ENCODE peak calls at places on chromosomes 2 and 18, in six cellular contexts. One of them, this sample, is unnamed.

GRCh38 chr2:33166287-33166881 is 219.6 kb downstream of the LTBP1 start:
- DNase-seq in mucosa of gallbladder: no peak
- DNase-seq in fibroblast of the aortic adventitia: peak
- DNase-seq in coronary artery: no peak
- DNase-seq in AG09309: peak
- DNase-seq in CD4-positive, CD25-positive, alpha-beta regulatory T cell: no peak
- DNase-seq in this sample: no peak

GRCh38 chr2:26692814-26693286 is 328 bp downstream of the KCNK3 start:
- DNase-seq in mucosa of gallbladder: no peak
- DNase-seq in fibroblast of the aortic adventitia: peak
- DNase-seq in coronary artery: no peak
- DNase-seq in AG09309: no peak
- DNase-seq in CD4-positive, CD25-positive, alpha-beta regulatory T cell: no peak
- DNase-seq in this sample: no peak

GRCh38 chr2:105320651-105321215 is 8.8 kb downstream of the TGFBRAP1 start:
- DNase-seq in mucosa of gallbladder: no peak
- DNase-seq in fibroblast of the aortic adventitia: no peak
- DNase-seq in coronary artery: no peak
- DNase-seq in AG09309: no peak
- DNase-seq in CD4-positive, CD25-positive, alpha-beta regulatory T cell: no peak
- DNase-seq in this sample: no peak

GRCh38 chr18:53909668-53910067 is 314.8 kb downstream of the MBD2 start:
- DNase-seq in mucosa of gallbladder: no peak
- DNase-seq in fibroblast of the aortic adventitia: peak
- DNase-seq in coronary artery: no peak
- DNase-seq in AG09309: peak
- DNase-seq in CD4-positive, CD25-positive, alpha-beta regulatory T cell: peak
- DNase-seq in this sample: peak

GRCh38 chr2:16003809-16004208 is 63.5 kb downstream of the MYCN start:
- DNase-seq in mucosa of gallbladder: no peak
- DNase-seq in fibroblast of the aortic adventitia: no peak
- DNase-seq in coronary artery: no peak
- DNase-seq in AG09309: no peak
- DNase-seq in CD4-positive, CD25-positive, alpha-beta regulatory T cell: no peak
- DNase-seq in this sample: no peak

GRCh38 chr18:34738173-34738894 is 28.2 kb downstream of the DTNA start:
- DNase-seq in mucosa of gallbladder: no peak
- DNase-seq in fibroblast of the aortic adventitia: peak
- DNase-seq in coronary artery: no peak
- DNase-seq in AG09309: no peak
- DNase-seq in CD4-positive, CD25-positive, alpha-beta regulatory T cell: no peak
- DNase-seq in this sample: no peak

GRCh38 chr18:3877678-3878077 is 427.7 kb downstream of the TGIF1 start:
- DNase-seq in mucosa of gallbladder: no peak
- DNase-seq in fibroblast of the aortic adventitia: peak
- DNase-seq in coronary artery: no peak
- DNase-seq in AG09309: no peak
- DNase-seq in CD4-positive, CD25-positive, alpha-beta regulatory T cell: no peak
- DNase-seq in this sample: no peak

GRCh38 chr18:62524443-62525200 is 1.8 kb downstream of the ZCCHC2 start:
- DNase-seq in mucosa of gallbladder: peak
- DNase-seq in fibroblast of the aortic adventitia: peak
- DNase-seq in coronary artery: peak
- DNase-seq in AG09309: no peak
- DNase-seq in CD4-positive, CD25-positive, alpha-beta regulatory T cell: peak
- DNase-seq in this sample: peak

GRCh38 chr2:209499071-209499470 is 75.2 kb downstream of the MAP2 start:
- DNase-seq in mucosa of gallbladder: no peak
- DNase-seq in fibroblast of the aortic adventitia: peak
- DNase-seq in coronary artery: no peak
- DNase-seq in AG09309: no peak
- DNase-seq in CD4-positive, CD25-positive, alpha-beta regulatory T cell: no peak
- DNase-seq in this sample: no peak

GRCh38 chr18:56221195-56222065 is 417.0 kb downstream of the TXNL1 start:
- DNase-seq in mucosa of gallbladder: no peak
- DNase-seq in fibroblast of the aortic adventitia: no peak
- DNase-seq in coronary artery: no peak
- DNase-seq in AG09309: peak
- DNase-seq in CD4-positive, CD25-positive, alpha-beta regulatory T cell: no peak
- DNase-seq in this sample: no peak

GRCh38 chr18:36942264-36942663 is 113.3 kb downstream of the KIAA1328 start:
- DNase-seq in mucosa of gallbladder: no peak
- DNase-seq in fibroblast of the aortic adventitia: peak
- DNase-seq in coronary artery: no peak
- DNase-seq in AG09309: no peak
- DNase-seq in CD4-positive, CD25-positive, alpha-beta regulatory T cell: peak
- DNase-seq in this sample: peak

GRCh38 chr2:19357383-19358241 is 811 bp downstream of the OSR1 start:
- DNase-seq in mucosa of gallbladder: no peak
- DNase-seq in fibroblast of the aortic adventitia: peak
- DNase-seq in coronary artery: no peak
- DNase-seq in AG09309: no peak
- DNase-seq in CD4-positive, CD25-positive, alpha-beta regulatory T cell: no peak
- DNase-seq in this sample: peak

GRCh38 chr18:8499810-8500663 is 109.2 kb upstream of the RAB12 start:
- DNase-seq in mucosa of gallbladder: no peak
- DNase-seq in fibroblast of the aortic adventitia: no peak
- DNase-seq in coronary artery: peak
- DNase-seq in AG09309: no peak
- DNase-seq in CD4-positive, CD25-positive, alpha-beta regulatory T cell: no peak
- DNase-seq in this sample: no peak

GRCh38 chr18:285817-286216 is 18.0 kb upstream of the THOC1 start:
- DNase-seq in mucosa of gallbladder: no peak
- DNase-seq in fibroblast of the aortic adventitia: no peak
- DNase-seq in coronary artery: no peak
- DNase-seq in AG09309: no peak
- DNase-seq in CD4-positive, CD25-positive, alpha-beta regulatory T cell: no peak
- DNase-seq in this sample: no peak

GRCh38 chr2:204897561-204897960 is 352.3 kb downstream of the PARD3B start:
- DNase-seq in mucosa of gallbladder: no peak
- DNase-seq in fibroblast of the aortic adventitia: no peak
- DNase-seq in coronary artery: no peak
- DNase-seq in AG09309: no peak
- DNase-seq in CD4-positive, CD25-positive, alpha-beta regulatory T cell: no peak
- DNase-seq in this sample: no peak

GRCh38 chr2:207792244-207792785 is 22.6 kb upstream of the FZD5 start:
- DNase-seq in mucosa of gallbladder: peak
- DNase-seq in fibroblast of the aortic adventitia: peak
- DNase-seq in coronary artery: no peak
- DNase-seq in AG09309: no peak
- DNase-seq in CD4-positive, CD25-positive, alpha-beta regulatory T cell: no peak
- DNase-seq in this sample: no peak

GRCh38 chr2:115603285-115603684 is 1160.8 kb downstream of the DPP10 start:
- DNase-seq in mucosa of gallbladder: no peak
- DNase-seq in fibroblast of the aortic adventitia: no peak
- DNase-seq in coronary artery: no peak
- DNase-seq in AG09309: no peak
- DNase-seq in CD4-positive, CD25-positive, alpha-beta regulatory T cell: no peak
- DNase-seq in this sample: no peak

GRCh38 chr18:73688161-73688560 is 459.5 kb downstream of the FBXO15 start:
- DNase-seq in mucosa of gallbladder: no peak
- DNase-seq in fibroblast of the aortic adventitia: no peak
- DNase-seq in coronary artery: no peak
- DNase-seq in AG09309: no peak
- DNase-seq in CD4-positive, CD25-positive, alpha-beta regulatory T cell: no peak
- DNase-seq in this sample: no peak

GRCh38 chr18:69981948-69982347 is 34.3 kb upstream of the CD226 start:
- DNase-seq in mucosa of gallbladder: no peak
- DNase-seq in fibroblast of the aortic adventitia: no peak
- DNase-seq in coronary artery: no peak
- DNase-seq in AG09309: no peak
- DNase-seq in CD4-positive, CD25-positive, alpha-beta regulatory T cell: no peak
- DNase-seq in this sample: no peak

GRCh38 chr2:217792611-217793527 is 209.9 kb downstream of the TNS1 start:
- DNase-seq in mucosa of gallbladder: no peak
- DNase-seq in fibroblast of the aortic adventitia: peak
- DNase-seq in coronary artery: no peak
- DNase-seq in AG09309: no peak
- DNase-seq in CD4-positive, CD25-positive, alpha-beta regulatory T cell: no peak
- DNase-seq in this sample: no peak

GRCh38 chr2:86225581-86225980 is 26.3 kb downstream of the MRPL35 start:
- DNase-seq in mucosa of gallbladder: peak
- DNase-seq in fibroblast of the aortic adventitia: peak
- DNase-seq in coronary artery: peak
- DNase-seq in AG09309: no peak
- DNase-seq in CD4-positive, CD25-positive, alpha-beta regulatory T cell: peak
- DNase-seq in this sample: peak

GRCh38 chr2:102662861-102663260 is 43.5 kb downstream of the SLC9A2 start:
- DNase-seq in mucosa of gallbladder: no peak
- DNase-seq in fibroblast of the aortic adventitia: no peak
- DNase-seq in coronary artery: no peak
- DNase-seq in AG09309: no peak
- DNase-seq in CD4-positive, CD25-positive, alpha-beta regulatory T cell: peak
- DNase-seq in this sample: no peak

GRCh38 chr2:216756435-216756834 is 61.1 kb upstream of the IGFBP5 start:
- DNase-seq in mucosa of gallbladder: no peak
- DNase-seq in fibroblast of the aortic adventitia: no peak
- DNase-seq in coronary artery: no peak
- DNase-seq in AG09309: no peak
- DNase-seq in CD4-positive, CD25-positive, alpha-beta regulatory T cell: no peak
- DNase-seq in this sample: no peak

GRCh38 chr2:219353129-219353528 is 20.6 kb upstream of the RESP18 start:
- DNase-seq in mucosa of gallbladder: no peak
- DNase-seq in fibroblast of the aortic adventitia: no peak
- DNase-seq in coronary artery: no peak
- DNase-seq in AG09309: no peak
- DNase-seq in CD4-positive, CD25-positive, alpha-beta regulatory T cell: no peak
- DNase-seq in this sample: no peak

GRCh38 chr2:128622916-128623620 is 304.4 kb upstream of the HS6ST1 start:
- DNase-seq in mucosa of gallbladder: no peak
- DNase-seq in fibroblast of the aortic adventitia: peak
- DNase-seq in coronary artery: no peak
- DNase-seq in AG09309: no peak
- DNase-seq in CD4-positive, CD25-positive, alpha-beta regulatory T cell: no peak
- DNase-seq in this sample: no peak

GRCh38 chr18:45657357-45658335 is 42.4 kb downstream of the SLC14A2 start:
- DNase-seq in mucosa of gallbladder: no peak
- DNase-seq in fibroblast of the aortic adventitia: no peak
- DNase-seq in coronary artery: no peak
- DNase-seq in AG09309: peak
- DNase-seq in CD4-positive, CD25-positive, alpha-beta regulatory T cell: peak
- DNase-seq in this sample: no peak

GRCh38 chr2:97718051-97718882 is 4.9 kb downstream of the ZAP70 start:
- DNase-seq in mucosa of gallbladder: no peak
- DNase-seq in fibroblast of the aortic adventitia: no peak
- DNase-seq in coronary artery: no peak
- DNase-seq in AG09309: no peak
- DNase-seq in CD4-positive, CD25-positive, alpha-beta regulatory T cell: peak
- DNase-seq in this sample: peak

GRCh38 chr18:74142251-74142650 is 5.4 kb downstream of the FBXO15 start:
- DNase-seq in mucosa of gallbladder: no peak
- DNase-seq in fibroblast of the aortic adventitia: no peak
- DNase-seq in coronary artery: no peak
- DNase-seq in AG09309: no peak
- DNase-seq in CD4-positive, CD25-positive, alpha-beta regulatory T cell: no peak
- DNase-seq in this sample: no peak

GRCh38 chr2:120788349-120788700 is 52.7 kb downstream of the GLI2 start:
- DNase-seq in mucosa of gallbladder: no peak
- DNase-seq in fibroblast of the aortic adventitia: no peak
- DNase-seq in coronary artery: no peak
- DNase-seq in AG09309: no peak
- DNase-seq in CD4-positive, CD25-positive, alpha-beta regulatory T cell: no peak
- DNase-seq in this sample: no peak

GRCh38 chr2:216292475-216292874 is 79.8 kb downstream of the MARCHF4 start:
- DNase-seq in mucosa of gallbladder: no peak
- DNase-seq in fibroblast of the aortic adventitia: no peak
- DNase-seq in coronary artery: no peak
- DNase-seq in AG09309: no peak
- DNase-seq in CD4-positive, CD25-positive, alpha-beta regulatory T cell: no peak
- DNase-seq in this sample: no peak

GRCh38 chr2:112583497-112584133 is 794 bp upstream of the CHCHD5 start:
- DNase-seq in mucosa of gallbladder: no peak
- DNase-seq in fibroblast of the aortic adventitia: no peak
- DNase-seq in coronary artery: no peak
- DNase-seq in AG09309: no peak
- DNase-seq in CD4-positive, CD25-positive, alpha-beta regulatory T cell: peak
- DNase-seq in this sample: peak

GRCh38 chr18:61308009-61308408 is 25.2 kb upstream of the CDH20 start:
- DNase-seq in mucosa of gallbladder: no peak
- DNase-seq in fibroblast of the aortic adventitia: no peak
- DNase-seq in coronary artery: no peak
- DNase-seq in AG09309: no peak
- DNase-seq in CD4-positive, CD25-positive, alpha-beta regulatory T cell: no peak
- DNase-seq in this sample: no peak

GRCh38 chr18:54942569-54942968 is 16.7 kb downstream of the CCDC68 start:
- DNase-seq in mucosa of gallbladder: no peak
- DNase-seq in fibroblast of the aortic adventitia: no peak
- DNase-seq in coronary artery: no peak
- DNase-seq in AG09309: no peak
- DNase-seq in CD4-positive, CD25-positive, alpha-beta regulatory T cell: no peak
- DNase-seq in this sample: no peak

GRCh38 chr2:113676651-113677050 is 49.6 kb downstream of the RABL2A start:
- DNase-seq in mucosa of gallbladder: no peak
- DNase-seq in fibroblast of the aortic adventitia: no peak
- DNase-seq in coronary artery: no peak
- DNase-seq in AG09309: no peak
- DNase-seq in CD4-positive, CD25-positive, alpha-beta regulatory T cell: no peak
- DNase-seq in this sample: no peak